ENCODE peak calls at places on chromosomes 5 and 9, in ten cellular contexts. Q is lung microvascular endothelial cell; X is NCI-H1930; P is cardiac fibroblast; T is OCI-LY7; W is AG20443; E is mesenchymal stem cell; Y is naive thymus-derived CD4-positive, alpha-beta T cell; F is amniotic stem cell; J is ELR. U is an unnamed sample.

GRCh38 chr9:2181794-2182193 is 166.6 kb downstream of the SMARCA2 start:
- DNase-seq in F (no peak), Y (no peak), P (peak; percentile 41), T (peak; percentile 24), E (peak; percentile 20), J (peak; percentile 46), Q (peak; percentile 52), X (no peak), W (peak; percentile 32), U (no peak)

GRCh38 chr9:2066312-2067273 is 51.4 kb downstream of the SMARCA2 start:
- DNase-seq in X (no peak), T (peak; percentile 6), W (peak; percentile 65), P (peak; percentile 17), J (peak; percentile 51), Q (peak; percentile 54), Y (no peak), E (peak; percentile 11), F (no peak), U (no peak)

GRCh38 chr5:164002214-164002613 is 496.8 kb downstream of the MAT2B start:
- DNase-seq in J (no peak), E (peak; percentile 1), P (no peak), T (no peak), F (no peak), Q (peak; percentile 66), Y (no peak), X (no peak), W (no peak), U (no peak)

GRCh38 chr9:5326893-5327548 is 12.7 kb downstream of the RLN1 start:
- DNase-seq in T (no peak), Y (no peak), F (no peak), E (peak; percentile 43), J (no peak), X (no peak), W (no peak), Q (no peak), P (no peak), U (no peak)

GRCh38 chr5:73405691-73406090 is 42.9 kb downstream of the FOXD1 start:
- DNase-seq in Y (no peak), E (peak; percentile 46), W (peak; percentile 50), X (no peak), J (no peak), P (no peak), T (no peak), F (no peak), Q (no peak), U (no peak)

GRCh38 chr5:112734597-112734996 is 3.1 kb upstream of the APC start:
- DNase-seq in F (no peak), Y (no peak), X (no peak), W (no peak), P (no peak), J (no peak), T (no peak), E (no peak), Q (no peak), U (no peak)

GRCh38 chr5:4802044-4802443 is 338.1 kb upstream of the ADAMTS16 start:
- DNase-seq in P (no peak), Y (no peak), X (no peak), Q (no peak), T (no peak), W (no peak), F (no peak), J (no peak), E (no peak), U (no peak)

GRCh38 chr5:79235222-79235577 is 731 bp upstream of the JMY start:
- DNase-seq in E (peak; percentile 61), Y (no peak), F (no peak), Q (no peak), X (no peak), J (peak; percentile 36), T (peak; percentile 56), P (peak; percentile 29), W (no peak), U (no peak)

GRCh38 chr9:109941771-109942170 is 161.8 kb downstream of the PALM2AKAP2 start:
- DNase-seq in E (no peak), T (no peak), Y (no peak), W (no peak), F (no peak), X (no peak), P (no peak), J (no peak), Q (no peak), U (no peak)

GRCh38 chr9:127741831-127742434 is 6.8 kb upstream of the TOR2A start:
- DNase-seq in F (no peak), P (peak; percentile 21), X (no peak), W (peak; percentile 54), Y (no peak), E (peak; percentile 81), Q (peak; percentile 29), J (peak; percentile 85), T (no peak), U (no peak)

GRCh38 chr5:126865299-126865698 is 88.4 kb downstream of the LMNB1 start:
- DNase-seq in Y (no peak), X (no peak), F (peak; percentile 17), T (no peak), P (peak; percentile 68), Q (peak; percentile 76), J (peak; percentile 82), W (peak; percentile 86), E (no peak), U (no peak)

GRCh38 chr5:35954175-35954574 is 15.8 kb upstream of the CAPSL start:
- DNase-seq in J (no peak), E (no peak), T (no peak), Y (no peak), P (no peak), X (no peak), Q (no peak), F (no peak), W (no peak), U (no peak)

GRCh38 chr9:36486454-36486932 is 86.2 kb upstream of the MELK start:
- DNase-seq in E (peak; percentile 47), Q (peak; percentile 29), W (peak; percentile 20), T (no peak), Y (no peak), J (peak; percentile 38), X (no peak), P (peak; percentile 20), F (peak; percentile 6), U (no peak)

GRCh38 chr9:36037580-36038169 is 962 bp downstream of the RECK start:
- DNase-seq in Y (no peak), E (peak; percentile 59), P (peak; percentile 29), F (no peak), X (no peak), W (no peak), J (peak; percentile 60), T (no peak), Q (peak; percentile 33), U (no peak)

GRCh38 chr9:111599092-111599947 is at the start of gene PTGR1:
- DNase-seq in X (peak; percentile 21), T (no peak), J (peak; percentile 93), P (peak; percentile 95), Y (peak; percentile 13), W (peak; percentile 91), F (peak; percentile 63), Q (peak; percentile 88), E (peak; percentile 92), U (no peak)

GRCh38 chr5:93723005-93723404 is 18.4 kb downstream of the POU5F2 start:
- DNase-seq in J (peak; percentile 51), F (no peak), Q (peak; percentile 30), E (no peak), X (no peak), T (no peak), Y (no peak), P (peak; percentile 11), W (no peak), U (no peak)

GRCh38 chr9:4366649-4367330 is 66.9 kb upstream of the GLIS3 start:
- DNase-seq in P (peak; percentile 71), Q (peak; percentile 74), X (peak; percentile 41), T (peak; percentile 32), J (peak; percentile 63), E (peak; percentile 61), F (no peak), Y (no peak), W (peak; percentile 70), U (no peak)

GRCh38 chr5:130135506-130135905 is 231.2 kb downstream of the CHSY3 start:
- DNase-seq in F (peak; percentile 60), X (no peak), T (no peak), J (peak; percentile 27), P (peak; percentile 79), E (peak; percentile 87), Y (no peak), W (peak; percentile 43), Q (peak; percentile 1), U (no peak)

GRCh38 chr9:2014148-2014547 is 999 bp upstream of the SMARCA2 start:
- DNase-seq in X (no peak), T (peak; percentile 5), Q (no peak), E (no peak), Y (no peak), J (peak; percentile 6), F (no peak), W (no peak), P (peak; percentile 12), U (no peak)

GRCh38 chr5:67165524-67166459 is 30.8 kb downstream of the CD180 start:
- DNase-seq in E (peak; percentile 66), X (no peak), T (peak; percentile 89), Q (peak; percentile 75), Y (peak; percentile 56), W (peak; percentile 85), J (peak; percentile 29), F (peak; percentile 17), P (peak; percentile 87), U (no peak)

GRCh38 chr9:132090771-132091170 is 11.1 kb upstream of the MED27 start:
- DNase-seq in F (no peak), J (peak; percentile 82), X (no peak), E (no peak), W (no peak), Q (peak; percentile 51), Y (no peak), P (no peak), T (no peak), U (no peak)

U was measured in SIG-M5.